ENCODE peak calls at places on chromosome 5, in four cellular contexts. K is A673; R is stimulated activated CD8-positive, alpha-beta memory T cell treated with anti-CD3 and anti-CD28 coated beads, Interleukin-7, amount 100 ng/mL, for 24 hours; U is ACHN. H is an unnamed sample.

GRCh38 chr5:134440185-134440755 is 28.6 kb upstream of the CDKN2AIPNL start:
- DNase-seq in R (no peak), U (no peak), K (no peak), H (no peak)

GRCh38 chr5:157459715-157460599 is at the start of gene NIPAL4:
- DNase-seq in K (no peak), U (peak), R (no peak), H (no peak)

GRCh38 chr5:26121343-26121742 is 917.0 kb downstream of the CDH9 start:
- DNase-seq in U (no peak), K (peak), R (no peak), H (no peak)

GRCh38 chr5:72224946-72225427 is 95.1 kb downstream of the MRPS27 start:
- DNase-seq in R (no peak), K (no peak), U (no peak), H (no peak)

GRCh38 chr5:1791176-1791575 is 8.5 kb downstream of the MRPL36 start:
- DNase-seq in K (no peak), U (no peak), R (no peak), H (no peak)

GRCh38 chr5:143350790-143351603 is 52.5 kb downstream of the NR3C1 start:
- DNase-seq in R (no peak), K (peak), U (no peak), H (no peak)

GRCh38 chr5:133581918-133582317 is 30.4 kb downstream of the FSTL4 start:
- DNase-seq in R (no peak), U (no peak), K (no peak), H (no peak)

GRCh38 chr5:130166839-130167490 is 262.7 kb downstream of the CHSY3 start:
- DNase-seq in U (no peak), R (no peak), K (peak), H (peak)

GRCh38 chr5:153813871-153814270 is 224.8 kb downstream of the FAM114A2 start:
- DNase-seq in R (no peak), U (no peak), K (no peak), H (no peak)

GRCh38 chr5:1011226-1011631 is 2.6 kb downstream of the NKD2 start:
- DNase-seq in K (peak), R (no peak), U (peak), H (no peak)

GRCh38 chr5:134503937-134504437 is 21.5 kb upstream of the JADE2 start:
- DNase-seq in K (peak), U (no peak), R (no peak), H (no peak)

GRCh38 chr5:170164921-170165320 is 59.2 kb downstream of the FOXI1 start:
- DNase-seq in R (no peak), K (no peak), U (no peak), H (no peak)

GRCh38 chr5:181050016-181050415 is 9.9 kb downstream of the BTNL9 start:
- DNase-seq in U (no peak), R (no peak), K (no peak), H (no peak)

GRCh38 chr5:91384671-91385430 is 1.7 kb upstream of the ARRDC3 start:
- DNase-seq in U (peak), R (no peak), K (peak), H (no peak)

GRCh38 chr5:179873711-179874110 is 15.1 kb upstream of the MRNIP start:
- DNase-seq in K (no peak), R (no peak), U (no peak), H (no peak)

GRCh38 chr5:93997562-93997961 is 256.2 kb upstream of the POU5F2 start:
- DNase-seq in R (no peak), U (no peak), K (no peak), H (no peak)

GRCh38 chr5:9712506-9713285 is 82.5 kb upstream of the TAS2R1 start:
- DNase-seq in U (no peak), K (no peak), R (no peak), H (no peak)

GRCh38 chr5:4563400-4563799 is 576.7 kb upstream of the ADAMTS16 start:
- DNase-seq in U (no peak), K (no peak), R (no peak), H (peak)

GRCh38 chr5:179313849-179314521 is 31.3 kb downstream of the ADAMTS2 start:
- DNase-seq in K (no peak), U (no peak), R (no peak), H (no peak)

GRCh38 chr5:80231243-80231642 is 24.6 kb downstream of the SERINC5 start:
- DNase-seq in U (peak), R (no peak), K (no peak), H (no peak)

GRCh38 chr5:143229896-143230675 is 173.4 kb downstream of the NR3C1 start:
- DNase-seq in U (no peak), R (no peak), K (no peak), H (no peak)

GRCh38 chr5:27191786-27192505 is 153.6 kb upstream of the CDH9 start:
- DNase-seq in R (no peak), U (no peak), K (no peak), H (no peak)

GRCh38 chr5:33808699-33809098 is 83.1 kb downstream of the ADAMTS12 start:
- DNase-seq in U (no peak), R (no peak), K (peak), H (no peak)

GRCh38 chr5:157295247-157295646 is 29.3 kb downstream of the CYFIP2 start:
- DNase-seq in K (no peak), U (no peak), R (no peak), H (no peak)

GRCh38 chr5:107821288-107821687 is 150.6 kb upstream of the EFNA5 start:
- DNase-seq in U (no peak), R (no peak), K (no peak), H (no peak)

GRCh38 chr5:73851782-73852181 is 225.8 kb downstream of the ARHGEF28 start:
- DNase-seq in K (peak), U (no peak), R (no peak), H (peak)

GRCh38 chr5:132229236-132229635 is 1.6 kb upstream of the P4HA2 start:
- DNase-seq in U (no peak), R (no peak), K (no peak), H (no peak)

GRCh38 chr5:67249590-67249895 is 52.9 kb upstream of the CD180 start:
- DNase-seq in U (no peak), R (no peak), K (peak), H (no peak)

H was measured in NT2/D1.